ENCODE peak calls at places on chromosome 3, in eight cellular contexts. One of them, this sample, is unnamed.

GRCh38 chr3:58043933-58044332 is 35.7 kb downstream of the FLNB start:
- DNase-seq in mucosa of descending colon: no peak
- DNase-seq in right lobe of liver: no peak
- DNase-seq in GM06990: no peak
- DNase-seq in fibroblast of pulmonary artery: no peak
- DNase-seq in omental fat pad: no peak
- DNase-seq in cardiac fibroblast: no peak
- DNase-seq in coronary artery: no peak
- DNase-seq in this sample: no peak

GRCh38 chr3:31198890-31199289 is 304.4 kb upstream of the GADL1 start:
- DNase-seq in mucosa of descending colon: no peak
- DNase-seq in right lobe of liver: no peak
- DNase-seq in GM06990: no peak
- DNase-seq in fibroblast of pulmonary artery: no peak
- DNase-seq in omental fat pad: no peak
- DNase-seq in cardiac fibroblast: no peak
- DNase-seq in coronary artery: no peak
- DNase-seq in this sample: no peak

GRCh38 chr3:72460215-72461174 is 387.8 kb downstream of the SHQ1 start:
- DNase-seq in mucosa of descending colon: no peak
- DNase-seq in right lobe of liver: no peak
- DNase-seq in GM06990: no peak
- DNase-seq in fibroblast of pulmonary artery: no peak
- DNase-seq in omental fat pad: no peak
- DNase-seq in cardiac fibroblast: no peak
- DNase-seq in coronary artery: no peak
- DNase-seq in this sample: no peak

GRCh38 chr3:127061641-127062040 is 78.7 kb downstream of the PLXNA1 start:
- DNase-seq in mucosa of descending colon: no peak
- DNase-seq in right lobe of liver: peak; percentile 17
- DNase-seq in GM06990: no peak
- DNase-seq in fibroblast of pulmonary artery: no peak
- DNase-seq in omental fat pad: no peak
- DNase-seq in cardiac fibroblast: no peak
- DNase-seq in coronary artery: no peak
- DNase-seq in this sample: no peak

GRCh38 chr3:89971329-89971728 is 863.9 kb downstream of the EPHA3 start:
- DNase-seq in mucosa of descending colon: no peak
- DNase-seq in right lobe of liver: no peak
- DNase-seq in GM06990: no peak
- DNase-seq in fibroblast of pulmonary artery: no peak
- DNase-seq in omental fat pad: no peak
- DNase-seq in cardiac fibroblast: no peak
- DNase-seq in coronary artery: no peak
- DNase-seq in this sample: no peak

GRCh38 chr3:103052236-103052830 is 617.5 kb downstream of the ZPLD1 start:
- DNase-seq in mucosa of descending colon: no peak
- DNase-seq in right lobe of liver: peak; percentile 47
- DNase-seq in GM06990: no peak
- DNase-seq in fibroblast of pulmonary artery: peak; percentile 11
- DNase-seq in omental fat pad: peak; percentile 35
- DNase-seq in cardiac fibroblast: no peak
- DNase-seq in coronary artery: no peak
- DNase-seq in this sample: no peak

GRCh38 chr3:46517016-46517770 is 19.4 kb downstream of the RTP3 start:
- DNase-seq in mucosa of descending colon: no peak
- DNase-seq in right lobe of liver: no peak
- DNase-seq in GM06990: no peak
- DNase-seq in fibroblast of pulmonary artery: peak; percentile 73
- DNase-seq in omental fat pad: no peak
- DNase-seq in cardiac fibroblast: peak; percentile 94
- DNase-seq in coronary artery: no peak
- DNase-seq in this sample: peak; percentile 63

GRCh38 chr3:76482510-76482909 is 557.4 kb upstream of the ROBO2 start:
- DNase-seq in mucosa of descending colon: no peak
- DNase-seq in right lobe of liver: no peak
- DNase-seq in GM06990: no peak
- DNase-seq in fibroblast of pulmonary artery: no peak
- DNase-seq in omental fat pad: no peak
- DNase-seq in cardiac fibroblast: no peak
- DNase-seq in coronary artery: no peak
- DNase-seq in this sample: no peak

GRCh38 chr3:55357796-55358195 is 129.3 kb downstream of the WNT5A start:
- DNase-seq in mucosa of descending colon: no peak
- DNase-seq in right lobe of liver: no peak
- DNase-seq in GM06990: no peak
- DNase-seq in fibroblast of pulmonary artery: no peak
- DNase-seq in omental fat pad: no peak
- DNase-seq in cardiac fibroblast: no peak
- DNase-seq in coronary artery: no peak
- DNase-seq in this sample: no peak

GRCh38 chr3:194610690-194611089 is 22.5 kb downstream of the TMEM44 start:
- DNase-seq in mucosa of descending colon: no peak
- DNase-seq in right lobe of liver: no peak
- DNase-seq in GM06990: no peak
- DNase-seq in fibroblast of pulmonary artery: no peak
- DNase-seq in omental fat pad: no peak
- DNase-seq in cardiac fibroblast: no peak
- DNase-seq in coronary artery: no peak
- DNase-seq in this sample: no peak

GRCh38 chr3:173038484-173038871 is 102.6 kb downstream of the SPATA16 start:
- DNase-seq in mucosa of descending colon: no peak
- DNase-seq in right lobe of liver: no peak
- DNase-seq in GM06990: no peak
- DNase-seq in fibroblast of pulmonary artery: no peak
- DNase-seq in omental fat pad: no peak
- DNase-seq in cardiac fibroblast: no peak
- DNase-seq in coronary artery: no peak
- DNase-seq in this sample: no peak

GRCh38 chr3:194070220-194070633 is 65.7 kb upstream of the HES1 start:
- DNase-seq in mucosa of descending colon: no peak
- DNase-seq in right lobe of liver: no peak
- DNase-seq in GM06990: no peak
- DNase-seq in fibroblast of pulmonary artery: no peak
- DNase-seq in omental fat pad: no peak
- DNase-seq in cardiac fibroblast: no peak
- DNase-seq in coronary artery: no peak
- DNase-seq in this sample: no peak

GRCh38 chr3:52385157-52385556 is 59.7 kb downstream of the SEMA3G start:
- DNase-seq in mucosa of descending colon: no peak
- DNase-seq in right lobe of liver: no peak
- DNase-seq in GM06990: no peak
- DNase-seq in fibroblast of pulmonary artery: peak; percentile 32
- DNase-seq in omental fat pad: no peak
- DNase-seq in cardiac fibroblast: peak; percentile 45
- DNase-seq in coronary artery: no peak
- DNase-seq in this sample: peak; percentile 14
- TF ChIP-seq CTCF in mucosa of descending colon: no peak
- TF ChIP-seq CTCF in right lobe of liver: no peak
- TF ChIP-seq CTCF in GM06990: peak; percentile 74
- TF ChIP-seq CTCF in fibroblast of pulmonary artery: peak; percentile 64
- TF ChIP-seq CTCF in omental fat pad: no peak
- TF ChIP-seq CTCF in cardiac fibroblast: peak; percentile 74
- TF ChIP-seq CTCF in coronary artery: no peak
- TF ChIP-seq CTCF in this sample: peak; percentile 78

GRCh38 chr3:133674290-133674912 is 12.7 kb upstream of the TOPBP1 start:
- DNase-seq in mucosa of descending colon: no peak
- DNase-seq in right lobe of liver: no peak
- DNase-seq in GM06990: peak; percentile 11
- DNase-seq in fibroblast of pulmonary artery: no peak
- DNase-seq in omental fat pad: no peak
- DNase-seq in cardiac fibroblast: no peak
- DNase-seq in coronary artery: no peak
- DNase-seq in this sample: no peak
- TF ChIP-seq CTCF in mucosa of descending colon: no peak
- TF ChIP-seq CTCF in right lobe of liver: no peak
- TF ChIP-seq CTCF in GM06990: no peak
- TF ChIP-seq CTCF in fibroblast of pulmonary artery: no peak
- TF ChIP-seq CTCF in omental fat pad: no peak
- TF ChIP-seq CTCF in cardiac fibroblast: no peak
- TF ChIP-seq CTCF in coronary artery: no peak
- TF ChIP-seq CTCF in this sample: no peak

GRCh38 chr3:53072653-53073552 is 27.0 kb upstream of the SFMBT1 start:
- DNase-seq in mucosa of descending colon: peak; percentile 90
- DNase-seq in right lobe of liver: peak; percentile 88
- DNase-seq in GM06990: peak; percentile 83
- DNase-seq in fibroblast of pulmonary artery: peak; percentile 76
- DNase-seq in omental fat pad: peak; percentile 61
- DNase-seq in cardiac fibroblast: peak; percentile 79
- DNase-seq in coronary artery: peak; percentile 84
- DNase-seq in this sample: peak; percentile 28

GRCh38 chr3:53067571-53067970 is 21.7 kb upstream of the SFMBT1 start:
- DNase-seq in mucosa of descending colon: no peak
- DNase-seq in right lobe of liver: no peak
- DNase-seq in GM06990: no peak
- DNase-seq in fibroblast of pulmonary artery: no peak
- DNase-seq in omental fat pad: no peak
- DNase-seq in cardiac fibroblast: no peak
- DNase-seq in coronary artery: peak; percentile 26
- DNase-seq in this sample: no peak

GRCh38 chr3:53068176-53068575 is 22.3 kb upstream of the SFMBT1 start:
- DNase-seq in mucosa of descending colon: no peak
- DNase-seq in right lobe of liver: no peak
- DNase-seq in GM06990: no peak
- DNase-seq in fibroblast of pulmonary artery: no peak
- DNase-seq in omental fat pad: no peak
- DNase-seq in cardiac fibroblast: no peak
- DNase-seq in coronary artery: peak; percentile 57
- DNase-seq in this sample: no peak

GRCh38 chr3:53071882-53072431 is 26.1 kb upstream of the SFMBT1 start:
- DNase-seq in mucosa of descending colon: no peak
- DNase-seq in right lobe of liver: peak; percentile 37
- DNase-seq in GM06990: no peak
- DNase-seq in fibroblast of pulmonary artery: no peak
- DNase-seq in omental fat pad: no peak
- DNase-seq in cardiac fibroblast: no peak
- DNase-seq in coronary artery: no peak
- DNase-seq in this sample: no peak

DNA sequence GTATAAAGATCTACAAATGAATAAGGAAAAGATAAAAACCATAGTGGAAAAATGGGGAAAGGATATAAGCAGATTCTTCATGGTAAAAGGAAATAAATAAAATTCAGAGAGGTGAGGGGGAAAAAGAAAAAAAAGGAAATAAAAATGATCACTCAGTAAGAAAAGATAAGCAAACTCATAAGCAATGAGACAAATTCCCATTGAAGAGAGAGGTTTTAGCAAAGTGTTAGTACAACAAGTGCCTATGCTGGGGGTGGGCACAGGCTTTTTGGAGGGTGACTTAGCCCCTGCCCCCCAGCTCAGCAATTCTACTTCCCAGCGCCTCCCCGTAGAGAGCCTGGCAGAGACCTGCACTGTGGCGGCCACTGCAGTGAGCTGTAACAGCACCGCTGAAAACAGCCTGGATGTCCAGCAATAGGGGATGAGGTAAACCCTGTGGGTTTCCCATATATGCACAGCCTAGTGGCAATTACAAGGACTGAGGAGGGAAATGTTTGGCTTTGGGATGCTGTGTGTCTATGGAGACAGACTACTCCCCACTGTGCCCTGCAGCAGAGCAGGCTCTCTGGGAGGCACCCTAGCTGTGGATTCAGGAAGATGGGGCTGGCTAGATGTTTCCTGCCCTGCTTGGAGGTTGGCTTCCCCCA is 23.7 kb upstream of the SFMBT1 start:
- DNase-seq in mucosa of descending colon: no peak
- DNase-seq in right lobe of liver: no peak
- DNase-seq in GM06990: no peak
- DNase-seq in fibroblast of pulmonary artery: peak; percentile 23
- DNase-seq in omental fat pad: no peak
- DNase-seq in cardiac fibroblast: no peak
- DNase-seq in coronary artery: peak; percentile 45
- DNase-seq in this sample: no peak
- TF ChIP-seq CTCF in mucosa of descending colon: no peak
- TF ChIP-seq CTCF in right lobe of liver: no peak
- TF ChIP-seq CTCF in GM06990: no peak
- TF ChIP-seq CTCF in fibroblast of pulmonary artery: no peak
- TF ChIP-seq CTCF in omental fat pad: no peak
- TF ChIP-seq CTCF in cardiac fibroblast: no peak
- TF ChIP-seq CTCF in coronary artery: no peak
- TF ChIP-seq CTCF in this sample: no peak

DNA sequence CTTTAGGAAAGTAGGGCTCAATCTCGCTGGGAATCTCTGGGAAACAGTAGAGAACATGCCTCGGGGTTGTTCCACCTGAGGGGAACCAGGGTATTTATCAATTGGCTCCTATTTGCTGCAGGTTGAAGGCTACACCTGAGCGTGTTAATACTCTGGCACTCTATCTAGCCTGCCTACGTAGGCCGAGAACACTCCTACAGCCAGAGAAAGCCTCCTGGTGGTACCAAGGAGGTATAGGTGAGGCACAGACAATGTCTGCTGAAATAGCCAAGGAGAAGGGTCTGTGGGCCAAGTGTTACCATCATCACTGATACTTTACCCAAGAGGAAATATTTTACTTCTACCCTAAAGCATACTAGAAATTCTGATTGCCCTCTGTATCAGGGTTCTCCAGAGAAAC is 341.0 kb upstream of the UBE2E2 start:
- DNase-seq in mucosa of descending colon: no peak
- DNase-seq in right lobe of liver: no peak
- DNase-seq in GM06990: no peak
- DNase-seq in fibroblast of pulmonary artery: no peak
- DNase-seq in omental fat pad: no peak
- DNase-seq in cardiac fibroblast: no peak
- DNase-seq in coronary artery: no peak
- DNase-seq in this sample: no peak
- TF ChIP-seq CTCF in mucosa of descending colon: no peak
- TF ChIP-seq CTCF in right lobe of liver: no peak
- TF ChIP-seq CTCF in GM06990: peak; percentile 7
- TF ChIP-seq CTCF in fibroblast of pulmonary artery: no peak
- TF ChIP-seq CTCF in omental fat pad: no peak
- TF ChIP-seq CTCF in cardiac fibroblast: no peak
- TF ChIP-seq CTCF in coronary artery: no peak
- TF ChIP-seq CTCF in this sample: peak; percentile 3

GRCh38 chr3:51975857-51976549 is 1.1 kb downstream of the ABHD14A start:
- DNase-seq in mucosa of descending colon: peak; percentile 84
- DNase-seq in right lobe of liver: peak; percentile 78
- DNase-seq in GM06990: peak; percentile 43
- DNase-seq in fibroblast of pulmonary artery: peak; percentile 59
- DNase-seq in omental fat pad: peak; percentile 72
- DNase-seq in cardiac fibroblast: peak; percentile 50
- DNase-seq in coronary artery: peak; percentile 84
- DNase-seq in this sample: no peak
- TF ChIP-seq CTCF in mucosa of descending colon: no peak
- TF ChIP-seq CTCF in right lobe of liver: no peak
- TF ChIP-seq CTCF in GM06990: no peak
- TF ChIP-seq CTCF in fibroblast of pulmonary artery: no peak
- TF ChIP-seq CTCF in omental fat pad: no peak
- TF ChIP-seq CTCF in cardiac fibroblast: no peak
- TF ChIP-seq CTCF in coronary artery: no peak
- TF ChIP-seq CTCF in this sample: peak; percentile 6

This sample was measured in kidney epithelial cell.